ENCODE peak calls at places on chromosomes 3 and 15, in eight cellular contexts. T is NCI-H2081, A is nephron progenitor cell, Y is HT1080, D is NCI-H146, K is activated T-cell treated with anti-CD3 and anti-CD28 coated beads for 1 hour, H is neural progenitor cell, L is HepG2. S is an unnamed sample.
A peak's percentile ranks its signal among the peaks of the same experiment; 100 is the strongest.

GRCh38 chr15:50358805-50359204 is 3.8 kb upstream of the GABPB1 start:
- DNase-seq in K (no peak), D (peak; percentile 4), H (peak; percentile 43), T (peak; percentile 15), L (peak; percentile 57), Y (peak; percentile 46), A (no peak), S (no peak)

GRCh38 chr3:169619793-169620192 is 43.7 kb downstream of the MECOM start:
- DNase-seq in T (peak; percentile 89), Y (no peak), L (no peak), A (no peak), K (no peak), D (peak; percentile 43), H (no peak), S (no peak)

GRCh38 chr3:13515786-13516783 is 32.8 kb upstream of the FBLN2 start:
- DNase-seq in K (no peak), T (no peak), Y (no peak), D (no peak), A (no peak), H (no peak), L (no peak), S (no peak)

GRCh38 chr3:185402561-185402960 is 39.6 kb downstream of the MAP3K13 start:
- DNase-seq in D (peak; percentile 81), T (peak; percentile 98), K (no peak), L (no peak), A (no peak), H (peak; percentile 7), Y (no peak), S (no peak)

GRCh38 chr3:10950476-10951294 is 41.9 kb upstream of the SLC6A1 start:
- DNase-seq in T (no peak), D (no peak), L (peak; percentile 25), Y (peak; percentile 46), K (no peak), A (peak; percentile 25), H (peak; percentile 54), S (no peak)

GRCh38 chr15:77464129-77464865 is 43.6 kb downstream of the HMG20A start:
- DNase-seq in T (no peak), K (no peak), A (no peak), D (no peak), Y (no peak), L (no peak), H (no peak), S (no peak)

GRCh38 chr3:12658593-12659058 is 5.3 kb downstream of the RAF1 start:
- DNase-seq in K (no peak), D (no peak), Y (peak; percentile 14), H (no peak), L (no peak), T (no peak), A (no peak), S (no peak)

GRCh38 chr3:194537732-194538247 is 51.0 kb upstream of the ATP13A3 start:
- DNase-seq in T (peak; percentile 67), D (no peak), K (no peak), H (no peak), Y (peak; percentile 88), A (no peak), L (peak; percentile 67), S (no peak)

GRCh38 chr3:188574885-188575284 is 420.9 kb downstream of the LPP start:
- DNase-seq in K (no peak), L (no peak), T (no peak), A (no peak), Y (no peak), D (no peak), H (no peak), S (no peak)

GRCh38 chr3:100682854-100683760 is 26.2 kb upstream of the TFG start:
- DNase-seq in H (no peak), K (no peak), T (no peak), L (no peak), Y (no peak), D (peak; percentile 75), A (no peak), S (no peak)

GRCh38 chr15:68252925-68253534 is 23.5 kb upstream of the CLN6 start:
- DNase-seq in T (peak; percentile 71), K (no peak), L (peak; percentile 72), A (peak; percentile 30), Y (peak; percentile 68), H (peak; percentile 82), D (peak; percentile 66), S (no peak)

GRCh38 chr3:127822836-127823589 is 698 bp upstream of the MGLL start:
- DNase-seq in Y (no peak), D (peak; percentile 60), K (no peak), T (peak; percentile 80), A (peak; percentile 57), H (peak; percentile 66), L (no peak), S (no peak)

GRCh38 chr3:19075037-19075436 is 73.3 kb upstream of the KCNH8 start:
- DNase-seq in A (no peak), K (no peak), T (no peak), H (no peak), L (no peak), D (no peak), Y (no peak), S (no peak)

GRCh38 chr3:73604491-73604890 is 20.2 kb downstream of the PDZRN3 start:
- DNase-seq in L (no peak), A (no peak), Y (no peak), D (no peak), H (no peak), T (no peak), K (no peak), S (no peak)

GRCh38 chr3:189212681-189213080 is 40.9 kb downstream of the TPRG1 start:
- DNase-seq in L (no peak), Y (no peak), A (no peak), T (no peak), K (no peak), H (no peak), D (no peak), S (no peak)

GRCh38 chr3:42632146-42632545 is 21.4 kb upstream of the ZBTB47 start:
- DNase-seq in K (no peak), A (no peak), H (no peak), L (no peak), T (no peak), Y (peak; percentile 68), D (no peak), S (no peak)

GRCh38 chr3:97974996-97975395 is 2.8 kb upstream of the RIOX2 start:
- DNase-seq in D (no peak), K (no peak), H (no peak), T (no peak), Y (no peak), A (no peak), L (no peak), S (no peak)

GRCh38 chr15:52317022-52317421 is 21.4 kb upstream of the MYO5C start:
- DNase-seq in Y (no peak), A (no peak), D (no peak), H (no peak), K (no peak), L (no peak), T (no peak), S (no peak)

GRCh38 chr3:189824629-189825312 is 193.6 kb downstream of the TP63 start:
- DNase-seq in T (no peak), D (no peak), A (no peak), H (no peak), K (no peak), Y (peak; percentile 96), L (no peak), S (no peak)

GRCh38 chr3:52227766-52228165 is 2.3 kb upstream of the TLR9 start:
- DNase-seq in K (no peak), Y (no peak), A (no peak), L (no peak), D (no peak), T (no peak), H (no peak), S (no peak)

GRCh38 chr3:112688819-112689218 is 47.9 kb upstream of the CCDC80 start:
- DNase-seq in Y (peak; percentile 81), H (no peak), K (no peak), D (no peak), T (no peak), L (no peak), A (no peak), S (no peak)

GRCh38 chr15:62983956-62984355 is 58.6 kb upstream of the TPM1 start:
- DNase-seq in Y (no peak), D (no peak), L (no peak), K (no peak), H (no peak), A (no peak), T (no peak), S (no peak)

GRCh38 chr3:101638262-101638745 is 38.6 kb downstream of the ZBTB11 start:
- DNase-seq in A (peak; percentile 7), T (no peak), H (peak; percentile 45), D (peak; percentile 47), L (peak; percentile 35), Y (no peak), K (no peak), S (no peak)

GRCh38 chr15:25437751-25438600 is 848 bp downstream of the UBE3A start:
- DNase-seq in K (peak; percentile 29), T (peak; percentile 52), D (peak; percentile 41), Y (peak; percentile 18), A (peak; percentile 72), L (peak; percentile 25), H (peak; percentile 90), S (no peak)

GRCh38 chr3:157429703-157430102 is 6.9 kb upstream of the PTX3 start:
- DNase-seq in L (no peak), K (no peak), D (no peak), H (no peak), T (no peak), A (no peak), Y (peak; percentile 70), S (no peak)

GRCh38 chr3:61562810-61563613 is 1.6 kb downstream of the PTPRG start:
- DNase-seq in D (peak; percentile 42), K (no peak), Y (no peak), L (peak; percentile 20), A (peak; percentile 60), H (peak; percentile 66), T (peak; percentile 3), S (no peak)

GRCh38 chr3:111227216-111227615 is 155.6 kb downstream of the NECTIN3 start:
- DNase-seq in Y (peak; percentile 94), L (no peak), H (no peak), T (no peak), A (no peak), K (no peak), D (no peak), S (no peak)

GRCh38 chr3:65593780-65594752 is 444.7 kb downstream of the MAGI1 start:
- DNase-seq in D (no peak), H (no peak), Y (no peak), L (no peak), A (no peak), K (no peak), T (no peak), S (no peak)

GRCh38 chr3:127961963-127962362 is 46.9 kb downstream of the KBTBD12 start:
- DNase-seq in K (no peak), A (no peak), H (no peak), Y (peak; percentile 87), D (peak; percentile 61), T (peak; percentile 26), L (peak; percentile 76), S (no peak)

GRCh38 chr3:5055352-5056004 is 66.6 kb upstream of the ARL8B start:
- DNase-seq in T (no peak), L (no peak), K (no peak), Y (no peak), D (no peak), A (no peak), H (no peak), S (no peak)

GRCh38 chr3:100518983-100519382 is 26.6 kb downstream of the TMEM45A start:
- DNase-seq in T (no peak), A (no peak), L (no peak), K (no peak), D (no peak), H (no peak), Y (no peak), S (no peak)

GRCh38 chr3:10516835-10517465 is 11.6 kb upstream of the ATP2B2 start:
- DNase-seq in T (no peak), D (no peak), A (no peak), Y (no peak), K (no peak), L (no peak), H (no peak), S (no peak)

GRCh38 chr3:56916697-56917336 is 115.1 kb upstream of the ARHGEF3 start:
- DNase-seq in D (no peak), K (no peak), Y (no peak), H (no peak), A (no peak), T (no peak), L (no peak), S (no peak)

GRCh38 chr3:5389057-5389456 is 201.6 kb downstream of the EDEM1 start:
- DNase-seq in T (no peak), D (no peak), L (peak; percentile 2), Y (peak; percentile 54), A (no peak), K (no peak), H (no peak), S (no peak)